ENCODE peak calls at places on chromosomes 5 and 9, in ten cellular contexts. B is endothelial cell of umbilical vein, S is spleen, E is SK-N-MC, D is GM12878, V is HCT116, W is stomach, G is H1, X is suprapubic skin, F is transverse colon. I is an unnamed sample.

GRCh38 chr5:138873096-138873885 is 1.8 kb downstream of the LRRTM2 start:
- DNase-seq in E (no peak), W (no peak), X (no peak), G (no peak), D (no peak), S (no peak), V (no peak), B (peak; percentile 43), F (no peak), I (no peak)

GRCh38 chr9:76373173-76373771 is 21.0 kb downstream of the RFK start:
- DNase-seq in B (no peak), D (no peak), X (no peak), G (no peak), F (peak; percentile 81), W (peak; percentile 85), V (no peak), S (no peak), E (no peak), I (no peak)

GRCh38 chr9:112380102-112380581 is at the start of gene HSDL2:
- DNase-seq in D (no peak), V (no peak), X (no peak), W (peak; percentile 52), G (no peak), F (peak; percentile 60), B (no peak), E (no peak), S (no peak), I (no peak)

GRCh38 chr5:135645336-135645735 is 66.5 kb upstream of the CXCL14 start:
- DNase-seq in W (no peak), V (no peak), X (no peak), E (no peak), D (no peak), G (no peak), F (no peak), S (no peak), B (no peak), I (no peak)

GRCh38 chr9:35910613-35911488 is 1.6 kb downstream of the SPAAR start:
- DNase-seq in D (no peak), V (peak; percentile 66), W (peak; percentile 61), F (peak; percentile 80), E (peak; percentile 6), X (no peak), S (peak; percentile 80), B (peak; percentile 86), G (no peak), I (no peak)

GRCh38 chr9:125261501-125262216 is at the start of gene GAPVD1:
- DNase-seq in B (peak; percentile 90), F (peak; percentile 91), S (peak; percentile 98), G (peak; percentile 82), V (peak; percentile 78), D (peak; percentile 88), E (no peak), W (peak; percentile 89), X (peak; percentile 92), I (no peak)

GRCh38 chr9:109179801-109180523 is 12.9 kb upstream of the FRRS1L start:
- DNase-seq in X (peak; percentile 26), D (no peak), V (no peak), W (no peak), S (no peak), F (no peak), B (no peak), E (no peak), G (no peak), I (no peak)

GRCh38 chr5:124057161-124057814 is 545.3 kb downstream of the CSNK1G3 start:
- DNase-seq in S (peak; percentile 82), W (peak; percentile 62), D (peak; percentile 47), E (no peak), V (no peak), F (peak; percentile 66), X (no peak), G (no peak), B (peak; percentile 87), I (no peak)

GRCh38 chr9:70442328-70442848 is 27.9 kb upstream of the KLF9 start:
- DNase-seq in D (no peak), G (no peak), W (no peak), V (no peak), B (no peak), X (no peak), S (no peak), E (no peak), F (no peak), I (no peak)

GRCh38 chr5:31196309-31196708 is 2.8 kb downstream of the CDH6 start:
- DNase-seq in W (no peak), F (no peak), V (no peak), D (no peak), E (no peak), X (no peak), B (no peak), G (no peak), S (no peak), I (no peak)

GRCh38 chr5:84436866-84437265 is 52.2 kb upstream of the EDIL3 start:
- DNase-seq in G (no peak), F (no peak), X (no peak), W (no peak), V (no peak), S (no peak), E (no peak), B (no peak), D (no peak), I (no peak)

GRCh38 chr5:148976569-148977321 is 86.1 kb downstream of the SH3TC2 start:
- DNase-seq in V (no peak), W (no peak), B (no peak), D (no peak), S (no peak), X (no peak), G (no peak), F (no peak), E (no peak), I (no peak)

GRCh38 chr5:164296603-164297080 is 791.2 kb downstream of the MAT2B start:
- DNase-seq in B (peak; percentile 14), D (no peak), F (no peak), W (no peak), G (peak; percentile 57), V (no peak), E (no peak), S (peak; percentile 43), X (no peak), I (no peak)

GRCh38 chr5:142841511-142842255 is 71.5 kb downstream of the ARHGAP26 start:
- DNase-seq in E (no peak), S (no peak), V (no peak), X (no peak), W (no peak), F (no peak), G (no peak), D (no peak), B (no peak), I (no peak)
- TF ChIP-seq POLR2AphosphoS5 in E (no peak), S (no peak), V (no peak), X (no peak), W (no peak), F (no peak), G (no peak), D (no peak), B (no peak), I (no peak)

DNA sequence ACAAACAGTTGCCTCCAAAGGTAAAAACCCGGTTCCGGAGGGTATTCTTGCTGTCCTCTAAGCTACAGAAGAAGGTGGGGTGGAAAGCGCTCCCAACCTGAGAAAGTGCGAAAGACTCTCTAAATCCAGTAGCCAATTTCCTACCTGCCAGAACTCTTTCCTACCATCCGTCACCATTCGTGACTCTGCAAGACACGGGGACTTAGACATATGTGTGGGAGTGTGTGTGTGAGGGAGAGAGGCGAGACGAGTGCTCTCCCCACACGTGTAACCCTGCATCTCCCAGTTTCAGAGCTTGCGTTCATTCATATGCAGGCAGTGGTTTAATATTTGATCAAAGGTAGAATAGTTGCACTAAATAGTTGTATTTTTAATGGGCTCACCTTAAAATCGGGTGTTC is 473 bp upstream of the GABRA1 start:
- DNase-seq in B (no peak), G (no peak), X (no peak), D (no peak), S (no peak), V (no peak), E (no peak), W (no peak), F (no peak), I (no peak)
- H3K4me3 ChIP-seq in B (no peak overlapping the region), G (peak overlapping the region; percentile 72), X (no peak overlapping the region), D (no peak overlapping the region), S (no peak overlapping the region), V (no peak overlapping the region), E (no peak overlapping the region), W (no peak overlapping the region), F (no peak overlapping the region), I (no peak overlapping the region)

DNA sequence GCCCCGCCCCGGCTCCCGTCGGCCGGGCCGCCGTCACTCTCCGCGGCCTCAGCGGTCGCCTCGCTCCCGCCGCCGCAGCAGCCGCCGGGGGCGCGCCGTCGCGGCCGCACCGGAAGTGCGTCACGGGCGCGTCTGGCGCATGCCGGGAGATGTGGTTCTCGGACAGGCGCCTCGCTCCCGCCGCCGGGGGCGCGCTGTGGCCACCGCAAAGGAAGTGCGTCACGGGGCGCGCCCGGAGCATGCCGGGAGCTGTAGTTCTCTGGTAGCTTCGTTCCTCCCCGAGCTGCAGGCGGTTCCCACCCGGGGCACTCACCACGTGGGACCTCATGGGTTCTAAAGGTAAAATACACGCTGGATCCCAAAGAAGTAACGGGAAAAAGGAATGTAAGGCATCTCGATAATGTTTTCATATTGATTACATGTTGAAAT is at the start of gene UBAC1:
- DNase-seq in E (no peak), V (peak; percentile 90), W (peak; percentile 97), G (peak; percentile 79), F (peak; percentile 97), S (peak; percentile 99), X (peak; percentile 95), D (peak; percentile 63), B (peak; percentile 95), I (peak; percentile 63)
- TF ChIP-seq POLR2AphosphoS5 in E (no peak), V (peak; percentile 60), W (peak; percentile 72), G (no peak), F (no peak), S (peak; percentile 87), X (peak; percentile 56), D (no peak), B (peak; percentile 58), I (no peak)

GRCh38 chr9:91896513-91897121 is 53.4 kb downstream of the ROR2 start:
- DNase-seq in D (no peak), W (peak; percentile 71), F (peak; percentile 40), G (no peak), E (no peak), B (no peak), X (no peak), V (no peak), S (peak; percentile 40), I (no peak)
- H3K4me3 ChIP-seq in D (no peak overlapping the region), W (no peak overlapping the region), F (no peak overlapping the region), G (no peak overlapping the region), E (no peak overlapping the region), B (no peak overlapping the region), X (no peak overlapping the region), V (no peak overlapping the region), S (no peak overlapping the region), I (no peak overlapping the region)

GRCh38 chr5:66909364-66909763 is 287.2 kb downstream of the CD180 start:
- DNase-seq in G (no peak), D (no peak), F (no peak), S (no peak), X (no peak), E (no peak), W (no peak), B (no peak), V (no peak), I (no peak)
- TF ChIP-seq POLR2AphosphoS5 in G (no peak), D (no peak), F (no peak), S (no peak), X (no peak), E (no peak), W (no peak), B (no peak), V (no peak), I (no peak)